ENCODE peak calls at places on chromosome 17, in eight cellular contexts. One of them, this sample, is unnamed.

GRCh38 chr17:51850206-51850605 is 308.3 kb downstream of the CA10 start:
- DNase-seq in LHCN-M2: no peak
- DNase-seq in choroid plexus epithelial cell: no peak
- DNase-seq in immature natural killer cell: no peak
- DNase-seq in NCI-H510A treated with DMSO at 0.1 percent for 48 hours: peak
- DNase-seq in LoVo: no peak
- DNase-seq in stromal cell of bone marrow: no peak
- DNase-seq in stimulated activated CD8-positive, alpha-beta memory T cell treated with anti-CD3 and anti-CD28 coated beads, Interleukin-4, amount 100 ng/mL, for 24 hours: no peak
- DNase-seq in this sample: no peak

GRCh38 chr17:79979201-79979840 is 56.4 kb downstream of the TBC1D16 start:
- DNase-seq in LHCN-M2: no peak
- DNase-seq in choroid plexus epithelial cell: no peak
- DNase-seq in immature natural killer cell: no peak
- DNase-seq in NCI-H510A treated with DMSO at 0.1 percent for 48 hours: no peak
- DNase-seq in LoVo: no peak
- DNase-seq in stromal cell of bone marrow: no peak
- DNase-seq in stimulated activated CD8-positive, alpha-beta memory T cell treated with anti-CD3 and anti-CD28 coated beads, Interleukin-4, amount 100 ng/mL, for 24 hours: no peak
- DNase-seq in this sample: no peak

GRCh38 chr17:27419156-27419555 is 37.1 kb upstream of the KSR1 start:
- DNase-seq in LHCN-M2: no peak
- DNase-seq in choroid plexus epithelial cell: no peak
- DNase-seq in immature natural killer cell: no peak
- DNase-seq in NCI-H510A treated with DMSO at 0.1 percent for 48 hours: no peak
- DNase-seq in LoVo: no peak
- DNase-seq in stromal cell of bone marrow: no peak
- DNase-seq in stimulated activated CD8-positive, alpha-beta memory T cell treated with anti-CD3 and anti-CD28 coated beads, Interleukin-4, amount 100 ng/mL, for 24 hours: no peak
- DNase-seq in this sample: no peak

GRCh38 chr17:83113381-83113780 is 34.0 kb downstream of the METRNL start:
- DNase-seq in LHCN-M2: no peak
- DNase-seq in choroid plexus epithelial cell: no peak
- DNase-seq in immature natural killer cell: no peak
- DNase-seq in NCI-H510A treated with DMSO at 0.1 percent for 48 hours: no peak
- DNase-seq in LoVo: no peak
- DNase-seq in stromal cell of bone marrow: no peak
- DNase-seq in stimulated activated CD8-positive, alpha-beta memory T cell treated with anti-CD3 and anti-CD28 coated beads, Interleukin-4, amount 100 ng/mL, for 24 hours: no peak
- DNase-seq in this sample: no peak

GRCh38 chr17:70230883-70231282 is 61.6 kb downstream of the KCNJ2 start:
- DNase-seq in LHCN-M2: peak
- DNase-seq in choroid plexus epithelial cell: peak
- DNase-seq in immature natural killer cell: no peak
- DNase-seq in NCI-H510A treated with DMSO at 0.1 percent for 48 hours: no peak
- DNase-seq in LoVo: no peak
- DNase-seq in stromal cell of bone marrow: no peak
- DNase-seq in stimulated activated CD8-positive, alpha-beta memory T cell treated with anti-CD3 and anti-CD28 coated beads, Interleukin-4, amount 100 ng/mL, for 24 hours: no peak
- DNase-seq in this sample: no peak

GRCh38 chr17:43768943-43769342 is 9.8 kb downstream of the DUSP3 start:
- DNase-seq in LHCN-M2: no peak
- DNase-seq in choroid plexus epithelial cell: no peak
- DNase-seq in immature natural killer cell: no peak
- DNase-seq in NCI-H510A treated with DMSO at 0.1 percent for 48 hours: no peak
- DNase-seq in LoVo: no peak
- DNase-seq in stromal cell of bone marrow: no peak
- DNase-seq in stimulated activated CD8-positive, alpha-beta memory T cell treated with anti-CD3 and anti-CD28 coated beads, Interleukin-4, amount 100 ng/mL, for 24 hours: no peak
- DNase-seq in this sample: no peak

GRCh38 chr17:79666111-79666510 is 55.3 kb upstream of the RBFOX3 start:
- DNase-seq in LHCN-M2: no peak
- DNase-seq in choroid plexus epithelial cell: no peak
- DNase-seq in immature natural killer cell: no peak
- DNase-seq in NCI-H510A treated with DMSO at 0.1 percent for 48 hours: no peak
- DNase-seq in LoVo: no peak
- DNase-seq in stromal cell of bone marrow: no peak
- DNase-seq in stimulated activated CD8-positive, alpha-beta memory T cell treated with anti-CD3 and anti-CD28 coated beads, Interleukin-4, amount 100 ng/mL, for 24 hours: no peak
- DNase-seq in this sample: no peak

GRCh38 chr17:75240394-75241142 is 20.8 kb downstream of the GGA3 start:
- DNase-seq in LHCN-M2: peak
- DNase-seq in choroid plexus epithelial cell: peak
- DNase-seq in immature natural killer cell: no peak
- DNase-seq in NCI-H510A treated with DMSO at 0.1 percent for 48 hours: peak
- DNase-seq in LoVo: no peak
- DNase-seq in stromal cell of bone marrow: no peak
- DNase-seq in stimulated activated CD8-positive, alpha-beta memory T cell treated with anti-CD3 and anti-CD28 coated beads, Interleukin-4, amount 100 ng/mL, for 24 hours: no peak
- DNase-seq in this sample: peak

GRCh38 chr17:77453613-77454559 is 313.1 kb downstream of the SEC14L1 start:
- DNase-seq in LHCN-M2: no peak
- DNase-seq in choroid plexus epithelial cell: no peak
- DNase-seq in immature natural killer cell: peak
- DNase-seq in NCI-H510A treated with DMSO at 0.1 percent for 48 hours: no peak
- DNase-seq in LoVo: no peak
- DNase-seq in stromal cell of bone marrow: no peak
- DNase-seq in stimulated activated CD8-positive, alpha-beta memory T cell treated with anti-CD3 and anti-CD28 coated beads, Interleukin-4, amount 100 ng/mL, for 24 hours: no peak
- DNase-seq in this sample: no peak

GRCh38 chr17:1906622-1907021 is 76.8 kb downstream of the RPA1 start:
- DNase-seq in LHCN-M2: no peak
- DNase-seq in choroid plexus epithelial cell: peak
- DNase-seq in immature natural killer cell: no peak
- DNase-seq in NCI-H510A treated with DMSO at 0.1 percent for 48 hours: no peak
- DNase-seq in LoVo: no peak
- DNase-seq in stromal cell of bone marrow: peak
- DNase-seq in stimulated activated CD8-positive, alpha-beta memory T cell treated with anti-CD3 and anti-CD28 coated beads, Interleukin-4, amount 100 ng/mL, for 24 hours: no peak
- DNase-seq in this sample: no peak

GRCh38 chr17:8324913-8325312 is 14.7 kb upstream of the ODF4 start:
- DNase-seq in LHCN-M2: no peak
- DNase-seq in choroid plexus epithelial cell: no peak
- DNase-seq in immature natural killer cell: no peak
- DNase-seq in NCI-H510A treated with DMSO at 0.1 percent for 48 hours: no peak
- DNase-seq in LoVo: no peak
- DNase-seq in stromal cell of bone marrow: no peak
- DNase-seq in stimulated activated CD8-positive, alpha-beta memory T cell treated with anti-CD3 and anti-CD28 coated beads, Interleukin-4, amount 100 ng/mL, for 24 hours: no peak
- DNase-seq in this sample: no peak

GRCh38 chr17:65893692-65894279 is 298.1 kb downstream of the CEP112 start:
- DNase-seq in LHCN-M2: no peak
- DNase-seq in choroid plexus epithelial cell: no peak
- DNase-seq in immature natural killer cell: no peak
- DNase-seq in NCI-H510A treated with DMSO at 0.1 percent for 48 hours: no peak
- DNase-seq in LoVo: no peak
- DNase-seq in stromal cell of bone marrow: no peak
- DNase-seq in stimulated activated CD8-positive, alpha-beta memory T cell treated with anti-CD3 and anti-CD28 coated beads, Interleukin-4, amount 100 ng/mL, for 24 hours: no peak
- DNase-seq in this sample: no peak

GRCh38 chr17:2102931-2103398 is 48.1 kb downstream of the HIC1 start:
- DNase-seq in LHCN-M2: peak
- DNase-seq in choroid plexus epithelial cell: peak
- DNase-seq in immature natural killer cell: no peak
- DNase-seq in NCI-H510A treated with DMSO at 0.1 percent for 48 hours: no peak
- DNase-seq in LoVo: peak
- DNase-seq in stromal cell of bone marrow: peak
- DNase-seq in stimulated activated CD8-positive, alpha-beta memory T cell treated with anti-CD3 and anti-CD28 coated beads, Interleukin-4, amount 100 ng/mL, for 24 hours: no peak
- DNase-seq in this sample: no peak

GRCh38 chr17:81476097-81476496 is 36.5 kb downstream of the ACTG1 start:
- DNase-seq in LHCN-M2: no peak
- DNase-seq in choroid plexus epithelial cell: no peak
- DNase-seq in immature natural killer cell: no peak
- DNase-seq in NCI-H510A treated with DMSO at 0.1 percent for 48 hours: no peak
- DNase-seq in LoVo: no peak
- DNase-seq in stromal cell of bone marrow: no peak
- DNase-seq in stimulated activated CD8-positive, alpha-beta memory T cell treated with anti-CD3 and anti-CD28 coated beads, Interleukin-4, amount 100 ng/mL, for 24 hours: no peak
- DNase-seq in this sample: no peak

GRCh38 chr17:54172654-54173316 is 350.1 kb downstream of the KIF2B start:
- DNase-seq in LHCN-M2: peak
- DNase-seq in choroid plexus epithelial cell: peak
- DNase-seq in immature natural killer cell: no peak
- DNase-seq in NCI-H510A treated with DMSO at 0.1 percent for 48 hours: peak
- DNase-seq in LoVo: peak
- DNase-seq in stromal cell of bone marrow: peak
- DNase-seq in stimulated activated CD8-positive, alpha-beta memory T cell treated with anti-CD3 and anti-CD28 coated beads, Interleukin-4, amount 100 ng/mL, for 24 hours: no peak
- DNase-seq in this sample: no peak

GRCh38 chr17:75366432-75366831 is 39.0 kb downstream of the GRB2 start:
- DNase-seq in LHCN-M2: no peak
- DNase-seq in choroid plexus epithelial cell: no peak
- DNase-seq in immature natural killer cell: no peak
- DNase-seq in NCI-H510A treated with DMSO at 0.1 percent for 48 hours: no peak
- DNase-seq in LoVo: no peak
- DNase-seq in stromal cell of bone marrow: no peak
- DNase-seq in stimulated activated CD8-positive, alpha-beta memory T cell treated with anti-CD3 and anti-CD28 coated beads, Interleukin-4, amount 100 ng/mL, for 24 hours: no peak
- DNase-seq in this sample: no peak

GRCh38 chr17:64632193-64632592 is 29.9 kb downstream of the SMURF2 start:
- DNase-seq in LHCN-M2: no peak
- DNase-seq in choroid plexus epithelial cell: no peak
- DNase-seq in immature natural killer cell: no peak
- DNase-seq in NCI-H510A treated with DMSO at 0.1 percent for 48 hours: no peak
- DNase-seq in LoVo: no peak
- DNase-seq in stromal cell of bone marrow: no peak
- DNase-seq in stimulated activated CD8-positive, alpha-beta memory T cell treated with anti-CD3 and anti-CD28 coated beads, Interleukin-4, amount 100 ng/mL, for 24 hours: no peak
- DNase-seq in this sample: no peak

GRCh38 chr17:62681061-62681938 is 53.8 kb downstream of the MRC2 start:
- DNase-seq in LHCN-M2: no peak
- DNase-seq in choroid plexus epithelial cell: no peak
- DNase-seq in immature natural killer cell: no peak
- DNase-seq in NCI-H510A treated with DMSO at 0.1 percent for 48 hours: no peak
- DNase-seq in LoVo: no peak
- DNase-seq in stromal cell of bone marrow: no peak
- DNase-seq in stimulated activated CD8-positive, alpha-beta memory T cell treated with anti-CD3 and anti-CD28 coated beads, Interleukin-4, amount 100 ng/mL, for 24 hours: no peak
- DNase-seq in this sample: no peak

GRCh38 chr17:61139219-61139618 is 260.4 kb upstream of the TBX2 start:
- DNase-seq in LHCN-M2: peak
- DNase-seq in choroid plexus epithelial cell: peak
- DNase-seq in immature natural killer cell: peak
- DNase-seq in NCI-H510A treated with DMSO at 0.1 percent for 48 hours: no peak
- DNase-seq in LoVo: peak
- DNase-seq in stromal cell of bone marrow: no peak
- DNase-seq in stimulated activated CD8-positive, alpha-beta memory T cell treated with anti-CD3 and anti-CD28 coated beads, Interleukin-4, amount 100 ng/mL, for 24 hours: peak
- DNase-seq in this sample: peak

GRCh38 chr17:36133629-36134259 is 30.1 kb downstream of the CCL4 start:
- DNase-seq in LHCN-M2: no peak
- DNase-seq in choroid plexus epithelial cell: peak
- DNase-seq in immature natural killer cell: no peak
- DNase-seq in NCI-H510A treated with DMSO at 0.1 percent for 48 hours: no peak
- DNase-seq in LoVo: no peak
- DNase-seq in stromal cell of bone marrow: no peak
- DNase-seq in stimulated activated CD8-positive, alpha-beta memory T cell treated with anti-CD3 and anti-CD28 coated beads, Interleukin-4, amount 100 ng/mL, for 24 hours: no peak
- DNase-seq in this sample: no peak

GRCh38 chr17:6086603-6087400 is 16.6 kb downstream of the WSCD1 start:
- DNase-seq in LHCN-M2: no peak
- DNase-seq in choroid plexus epithelial cell: no peak
- DNase-seq in immature natural killer cell: no peak
- DNase-seq in NCI-H510A treated with DMSO at 0.1 percent for 48 hours: no peak
- DNase-seq in LoVo: no peak
- DNase-seq in stromal cell of bone marrow: no peak
- DNase-seq in stimulated activated CD8-positive, alpha-beta memory T cell treated with anti-CD3 and anti-CD28 coated beads, Interleukin-4, amount 100 ng/mL, for 24 hours: no peak
- DNase-seq in this sample: no peak

GRCh38 chr17:80146121-80147034 is 550 bp downstream of the EIF4A3 start:
- DNase-seq in LHCN-M2: peak
- DNase-seq in choroid plexus epithelial cell: peak
- DNase-seq in immature natural killer cell: peak
- DNase-seq in NCI-H510A treated with DMSO at 0.1 percent for 48 hours: no peak
- DNase-seq in LoVo: no peak
- DNase-seq in stromal cell of bone marrow: no peak
- DNase-seq in stimulated activated CD8-positive, alpha-beta memory T cell treated with anti-CD3 and anti-CD28 coated beads, Interleukin-4, amount 100 ng/mL, for 24 hours: peak
- DNase-seq in this sample: peak

GRCh38 chr17:33220031-33220430 is 73.1 kb downstream of the ASIC2 start:
- DNase-seq in LHCN-M2: no peak
- DNase-seq in choroid plexus epithelial cell: no peak
- DNase-seq in immature natural killer cell: no peak
- DNase-seq in NCI-H510A treated with DMSO at 0.1 percent for 48 hours: no peak
- DNase-seq in LoVo: no peak
- DNase-seq in stromal cell of bone marrow: no peak
- DNase-seq in stimulated activated CD8-positive, alpha-beta memory T cell treated with anti-CD3 and anti-CD28 coated beads, Interleukin-4, amount 100 ng/mL, for 24 hours: no peak
- DNase-seq in this sample: no peak

GRCh38 chr17:76547183-76547641 is 7.4 kb downstream of the PRCD start:
- DNase-seq in LHCN-M2: peak
- DNase-seq in choroid plexus epithelial cell: peak
- DNase-seq in immature natural killer cell: peak
- DNase-seq in NCI-H510A treated with DMSO at 0.1 percent for 48 hours: no peak
- DNase-seq in LoVo: no peak
- DNase-seq in stromal cell of bone marrow: peak
- DNase-seq in stimulated activated CD8-positive, alpha-beta memory T cell treated with anti-CD3 and anti-CD28 coated beads, Interleukin-4, amount 100 ng/mL, for 24 hours: peak
- DNase-seq in this sample: peak

GRCh38 chr17:68777243-68777855 is 176.2 kb upstream of the FAM20A start:
- DNase-seq in LHCN-M2: peak
- DNase-seq in choroid plexus epithelial cell: peak
- DNase-seq in immature natural killer cell: peak
- DNase-seq in NCI-H510A treated with DMSO at 0.1 percent for 48 hours: peak
- DNase-seq in LoVo: peak
- DNase-seq in stromal cell of bone marrow: peak
- DNase-seq in stimulated activated CD8-positive, alpha-beta memory T cell treated with anti-CD3 and anti-CD28 coated beads, Interleukin-4, amount 100 ng/mL, for 24 hours: no peak
- DNase-seq in this sample: peak

GRCh38 chr17:46851029-46851741 is at the start of gene WNT9B:
- DNase-seq in LHCN-M2: no peak
- DNase-seq in choroid plexus epithelial cell: no peak
- DNase-seq in immature natural killer cell: no peak
- DNase-seq in NCI-H510A treated with DMSO at 0.1 percent for 48 hours: peak
- DNase-seq in LoVo: peak
- DNase-seq in stromal cell of bone marrow: no peak
- DNase-seq in stimulated activated CD8-positive, alpha-beta memory T cell treated with anti-CD3 and anti-CD28 coated beads, Interleukin-4, amount 100 ng/mL, for 24 hours: no peak
- DNase-seq in this sample: peak

GRCh38 chr17:70127221-70127873 is 42.0 kb upstream of the KCNJ2 start:
- DNase-seq in LHCN-M2: no peak
- DNase-seq in choroid plexus epithelial cell: no peak
- DNase-seq in immature natural killer cell: no peak
- DNase-seq in NCI-H510A treated with DMSO at 0.1 percent for 48 hours: no peak
- DNase-seq in LoVo: no peak
- DNase-seq in stromal cell of bone marrow: no peak
- DNase-seq in stimulated activated CD8-positive, alpha-beta memory T cell treated with anti-CD3 and anti-CD28 coated beads, Interleukin-4, amount 100 ng/mL, for 24 hours: no peak
- DNase-seq in this sample: no peak

This sample was measured in germinal center.